ENCODE peak calls at places on chromosomes 13 and 19, in four cellular contexts. One of them, this sample, is unnamed.

GRCh38 chr19:1232231-1232637 is 5.6 kb downstream of the CBARP start:
- DNase-seq in IMR-90: no peak
- DNase-seq in K562: no peak
- DNase-seq in GM12878: no peak
- DNase-seq in this sample: no peak

GRCh38 chr19:7515471-7516226 is at the start of gene ZNF358:
- DNase-seq in IMR-90: peak
- DNase-seq in K562: peak
- DNase-seq in GM12878: no peak
- DNase-seq in this sample: peak

GRCh38 chr13:37729876-37730275 is 131.3 kb upstream of the POSTN start:
- DNase-seq in IMR-90: no peak
- DNase-seq in K562: no peak
- DNase-seq in GM12878: no peak
- DNase-seq in this sample: no peak

GRCh38 chr13:49086711-49087110 is 111.0 kb downstream of the FNDC3A start:
- DNase-seq in IMR-90: peak
- DNase-seq in K562: no peak
- DNase-seq in GM12878: no peak
- DNase-seq in this sample: no peak

GRCh38 chr19:37513397-37513796 is 6.7 kb downstream of the ZNF793 start:
- DNase-seq in IMR-90: no peak
- DNase-seq in K562: no peak
- DNase-seq in GM12878: no peak
- DNase-seq in this sample: no peak

GRCh38 chr13:72246396-72246795 is 379.4 kb upstream of the DACH1 start:
- DNase-seq in IMR-90: no peak
- DNase-seq in K562: no peak
- DNase-seq in GM12878: no peak
- DNase-seq in this sample: no peak

GRCh38 chr13:78060966-78061365 is 142.3 kb upstream of the EDNRB start:
- DNase-seq in IMR-90: no peak
- DNase-seq in K562: no peak
- DNase-seq in GM12878: no peak
- DNase-seq in this sample: no peak

GRCh38 chr13:46097015-46097414 is 7.8 kb downstream of the CPB2 start:
- DNase-seq in IMR-90: no peak
- DNase-seq in K562: no peak
- DNase-seq in GM12878: no peak
- DNase-seq in this sample: no peak

GRCh38 chr13:34300559-34300958 is 482.6 kb downstream of the RFC3 start:
- DNase-seq in IMR-90: no peak
- DNase-seq in K562: no peak
- DNase-seq in GM12878: no peak
- DNase-seq in this sample: peak

GRCh38 chr19:48613024-48613851 is 1.6 kb downstream of the FAM83E start:
- DNase-seq in IMR-90: no peak
- DNase-seq in K562: no peak
- DNase-seq in GM12878: no peak
- DNase-seq in this sample: no peak

GRCh38 chr13:49374585-49375290 is 69.1 kb downstream of the CAB39L start:
- DNase-seq in IMR-90: peak
- DNase-seq in K562: peak
- DNase-seq in GM12878: no peak
- DNase-seq in this sample: no peak

GRCh38 chr19:46218160-46218559 is 11.4 kb upstream of the IGFL1 start:
- DNase-seq in IMR-90: peak
- DNase-seq in K562: peak
- DNase-seq in GM12878: no peak
- DNase-seq in this sample: peak

GRCh38 chr13:113320226-113320875 is 23.3 kb downstream of the LAMP1 start:
- DNase-seq in IMR-90: no peak
- DNase-seq in K562: no peak
- DNase-seq in GM12878: no peak
- DNase-seq in this sample: no peak

GRCh38 chr19:2303209-2303798 is 4.7 kb downstream of the LINGO3 start:
- DNase-seq in IMR-90: no peak
- DNase-seq in K562: no peak
- DNase-seq in GM12878: no peak
- DNase-seq in this sample: no peak

GRCh38 chr19:47200530-47200929 is 30.5 kb downstream of the BBC3 start:
- DNase-seq in IMR-90: no peak
- DNase-seq in K562: no peak
- DNase-seq in GM12878: no peak
- DNase-seq in this sample: no peak

GRCh38 chr13:38398810-38399493 is 49.3 kb downstream of the UFM1 start:
- DNase-seq in IMR-90: peak
- DNase-seq in K562: no peak
- DNase-seq in GM12878: no peak
- DNase-seq in this sample: no peak

GRCh38 chr13:100440756-100441421 is 147.7 kb downstream of the GGACT start:
- DNase-seq in IMR-90: peak
- DNase-seq in K562: no peak
- DNase-seq in GM12878: no peak
- DNase-seq in this sample: peak

GRCh38 chr13:59744747-59745394 is 418.9 kb downstream of the DIAPH3 start:
- DNase-seq in IMR-90: peak
- DNase-seq in K562: no peak
- DNase-seq in GM12878: no peak
- DNase-seq in this sample: no peak

GRCh38 chr13:38384171-38384570 is 34.5 kb downstream of the UFM1 start:
- DNase-seq in IMR-90: no peak
- DNase-seq in K562: no peak
- DNase-seq in GM12878: no peak
- DNase-seq in this sample: no peak

GRCh38 chr13:65744761-65745160 is 1485.4 kb downstream of the PCDH9 start:
- DNase-seq in IMR-90: peak
- DNase-seq in K562: no peak
- DNase-seq in GM12878: no peak
- DNase-seq in this sample: no peak

GRCh38 chr19:56253737-56254136 is 18.8 kb upstream of the EDDM13 start:
- DNase-seq in IMR-90: peak
- DNase-seq in K562: peak
- DNase-seq in GM12878: no peak
- DNase-seq in this sample: peak

GRCh38 chr13:99806671-99807070 is 164.9 kb downstream of the ZIC5 start:
- DNase-seq in IMR-90: no peak
- DNase-seq in K562: no peak
- DNase-seq in GM12878: no peak
- DNase-seq in this sample: no peak

GRCh38 chr19:11578342-11579142 is 1.1 kb upstream of the ACP5 start:
- DNase-seq in IMR-90: no peak
- DNase-seq in K562: peak
- DNase-seq in GM12878: no peak
- DNase-seq in this sample: peak

GRCh38 chr13:79519252-79519651 is 38.3 kb downstream of the NDFIP2 start:
- DNase-seq in IMR-90: peak
- DNase-seq in K562: no peak
- DNase-seq in GM12878: no peak
- DNase-seq in this sample: no peak

GRCh38 chr13:52104624-52105023 is 24.2 kb downstream of the NEK5 start:
- DNase-seq in IMR-90: peak
- DNase-seq in K562: no peak
- DNase-seq in GM12878: no peak
- DNase-seq in this sample: peak
- TF ChIP-seq BHLHE40 in IMR-90: no peak
- TF ChIP-seq BHLHE40 in K562: no peak
- TF ChIP-seq BHLHE40 in GM12878: no peak
- TF ChIP-seq BHLHE40 in this sample: no peak

GRCh38 chr19:40392894-40393517 is 3.0 kb upstream of the HIPK4 start:
- DNase-seq in IMR-90: no peak
- DNase-seq in K562: no peak
- DNase-seq in GM12878: no peak
- DNase-seq in this sample: peak
- H2AFZ ChIP-seq in IMR-90: peak
- H2AFZ ChIP-seq in K562: peak
- H2AFZ ChIP-seq in GM12878: no peak
- H2AFZ ChIP-seq in this sample: no peak

DNA sequence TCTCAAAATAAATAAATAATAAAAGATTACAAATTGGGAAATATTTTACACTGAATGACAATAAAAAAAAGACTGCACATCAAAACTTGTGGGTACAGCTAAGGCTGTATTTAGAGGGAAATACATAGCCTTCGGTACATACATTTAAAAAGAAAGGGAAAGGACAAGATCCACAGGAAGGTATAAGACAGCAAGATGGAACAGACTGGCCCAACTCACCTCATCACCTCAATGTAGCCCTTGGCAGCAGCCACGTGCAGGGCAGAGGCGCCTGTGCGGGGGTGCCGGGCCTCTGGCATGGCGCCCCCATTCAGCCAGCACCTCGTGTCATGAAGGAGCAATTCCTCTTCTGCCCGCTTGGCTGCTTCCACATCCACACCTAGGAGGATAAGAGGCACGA is 14.2 kb downstream of the PPP1R12C start:
- DNase-seq in IMR-90: no peak
- DNase-seq in K562: no peak
- DNase-seq in GM12878: no peak
- DNase-seq in this sample: no peak
- TF ChIP-seq BHLHE40 in IMR-90: no peak
- TF ChIP-seq BHLHE40 in K562: no peak
- TF ChIP-seq BHLHE40 in GM12878: no peak
- TF ChIP-seq BHLHE40 in this sample: no peak

GRCh38 chr13:98697833-98698232 is 54.6 kb downstream of the SLC15A1 start:
- DNase-seq in IMR-90: no peak
- DNase-seq in K562: no peak
- DNase-seq in GM12878: no peak
- DNase-seq in this sample: no peak
- H2AFZ ChIP-seq in IMR-90: no peak
- H2AFZ ChIP-seq in K562: no peak
- H2AFZ ChIP-seq in GM12878: no peak
- H2AFZ ChIP-seq in this sample: no peak

GRCh38 chr19:5992756-5993155 is 14.8 kb upstream of the RANBP3 start:
- DNase-seq in IMR-90: no peak
- DNase-seq in K562: no peak
- DNase-seq in GM12878: no peak
- DNase-seq in this sample: no peak

GRCh38 chr19:5989388-5990074 is 11.6 kb upstream of the RANBP3 start:
- DNase-seq in IMR-90: no peak
- DNase-seq in K562: no peak
- DNase-seq in GM12878: no peak
- DNase-seq in this sample: no peak

GRCh38 chr19:5991244-5991838 is 13.4 kb upstream of the RANBP3 start:
- DNase-seq in IMR-90: no peak
- DNase-seq in K562: no peak
- DNase-seq in GM12878: no peak
- DNase-seq in this sample: no peak

GRCh38 chr19:5988520-5989387 is 10.8 kb upstream of the RANBP3 start:
- DNase-seq in IMR-90: peak
- DNase-seq in K562: no peak
- DNase-seq in GM12878: no peak
- DNase-seq in this sample: no peak

DNA sequence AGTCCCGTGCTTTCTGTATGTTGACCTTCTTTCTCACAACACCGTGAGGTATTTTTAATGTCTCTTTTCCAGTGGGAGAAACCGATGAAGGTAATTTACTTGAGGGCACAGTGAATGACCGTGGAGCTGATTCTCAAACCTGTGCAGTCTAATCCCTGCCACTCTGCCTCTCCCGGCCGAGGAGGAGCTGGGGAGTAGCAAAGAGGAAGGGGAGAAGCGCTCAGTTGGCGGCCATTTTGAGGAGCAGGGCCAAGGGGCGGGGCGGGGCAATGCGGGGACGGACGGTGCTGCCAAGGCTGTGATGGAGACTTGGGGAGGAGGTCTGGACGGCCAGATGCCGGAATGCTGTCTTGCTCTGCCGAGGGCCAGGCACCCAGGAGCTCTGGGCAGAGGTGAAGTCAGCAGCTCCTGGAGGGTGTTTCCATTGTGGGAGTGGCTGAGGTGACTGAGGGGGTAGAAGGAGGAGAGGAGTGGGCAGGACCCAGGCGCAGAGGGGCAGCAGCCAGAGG is 12.4 kb upstream of the RANBP3 start:
- DNase-seq in IMR-90: no peak
- DNase-seq in K562: peak
- DNase-seq in GM12878: no peak
- DNase-seq in this sample: no peak
- TF ChIP-seq BHLHE40 in IMR-90: no peak
- TF ChIP-seq BHLHE40 in K562: no peak
- TF ChIP-seq BHLHE40 in GM12878: no peak
- TF ChIP-seq BHLHE40 in this sample: no peak

This sample was measured in HepG2.